ENCODE peak calls at places on chromosomes 16 and 17, in nine cellular contexts. K is AG04450; F is HFF-Myc; W is AG10803; J is GM23248; O is CD8-positive, alpha-beta memory T cell; L is A673; Q is tibial nerve; G is H7. C is an unnamed sample.

GRCh38 chr16:86578499-86579267 is at the start of gene FOXL1:
- DNase-seq in F (no peak), G (peak), W (peak), Q (no peak), O (no peak), J (peak), K (peak), L (no peak), C (no peak)

GRCh38 chr16:46896314-46896968 is 12.3 kb downstream of the GPT2 start:
- DNase-seq in W (no peak), K (no peak), O (no peak), L (no peak), Q (no peak), G (no peak), J (no peak), F (no peak), C (no peak)

GRCh38 chr17:75590314-75590761 is 2.7 kb downstream of the MYO15B start:
- DNase-seq in F (no peak), W (no peak), K (no peak), Q (no peak), L (no peak), O (no peak), J (no peak), G (no peak), C (no peak)

GRCh38 chr16:57623251-57624043 is 5.0 kb upstream of the ADGRG1 start:
- DNase-seq in O (no peak), W (no peak), F (no peak), K (no peak), L (peak), J (peak), G (peak), Q (no peak), C (no peak)

GRCh38 chr16:71673190-71673956 is 47.4 kb downstream of the MARVELD3 start:
- DNase-seq in J (no peak), L (no peak), Q (no peak), O (no peak), G (no peak), K (no peak), F (no peak), W (no peak), C (no peak)

GRCh38 chr17:9409430-9409829 is 166.2 kb downstream of the STX8 start:
- DNase-seq in J (peak), L (peak), O (no peak), W (peak), Q (no peak), F (no peak), G (no peak), K (no peak), C (no peak)

GRCh38 chr16:52562770-52563169 is 15.8 kb upstream of the TOX3 start:
- DNase-seq in G (no peak), O (no peak), K (no peak), Q (no peak), F (no peak), L (no peak), J (no peak), W (no peak), C (no peak)

GRCh38 chr17:72351884-72352346 is 231.1 kb downstream of the SOX9 start:
- DNase-seq in J (no peak), W (no peak), G (peak), O (no peak), F (no peak), L (no peak), Q (no peak), K (no peak), C (no peak)

GRCh38 chr17:7916799-7917198 is 710 bp upstream of the RNF227 start:
- DNase-seq in O (no peak), L (no peak), W (peak), J (peak), F (peak), Q (no peak), K (no peak), G (no peak), C (no peak)

GRCh38 chr17:379531-380200 is 27.1 kb upstream of the RPH3AL start:
- DNase-seq in L (no peak), O (no peak), W (no peak), J (no peak), G (no peak), Q (no peak), F (no peak), K (no peak), C (no peak)

GRCh38 chr17:58965221-58965620 is 141.5 kb downstream of the TRIM37 start:
- DNase-seq in J (no peak), F (no peak), L (no peak), G (no peak), Q (no peak), K (no peak), W (no peak), O (no peak), C (no peak)

GRCh38 chr17:17200831-17201230 is 5.3 kb downstream of the PLD6 start:
- DNase-seq in L (no peak), W (no peak), K (no peak), J (no peak), G (no peak), Q (peak), O (no peak), F (no peak), C (no peak)

GRCh38 chr17:17201907-17202306 is 4.2 kb downstream of the PLD6 start:
- DNase-seq in Q (no peak), J (no peak), L (no peak), W (no peak), G (no peak), O (no peak), F (no peak), K (no peak), C (no peak)

GRCh38 chr17:17203173-17203730 is 2.9 kb downstream of the PLD6 start:
- DNase-seq in F (no peak), L (no peak), O (no peak), W (no peak), Q (no peak), J (no peak), K (no peak), G (no peak), C (no peak)

GRCh38 chr17:17200311-17200710 is 5.8 kb downstream of the PLD6 start:
- DNase-seq in W (no peak), G (no peak), J (no peak), K (no peak), O (no peak), L (no peak), Q (no peak), F (no peak), C (no peak)

DNA sequence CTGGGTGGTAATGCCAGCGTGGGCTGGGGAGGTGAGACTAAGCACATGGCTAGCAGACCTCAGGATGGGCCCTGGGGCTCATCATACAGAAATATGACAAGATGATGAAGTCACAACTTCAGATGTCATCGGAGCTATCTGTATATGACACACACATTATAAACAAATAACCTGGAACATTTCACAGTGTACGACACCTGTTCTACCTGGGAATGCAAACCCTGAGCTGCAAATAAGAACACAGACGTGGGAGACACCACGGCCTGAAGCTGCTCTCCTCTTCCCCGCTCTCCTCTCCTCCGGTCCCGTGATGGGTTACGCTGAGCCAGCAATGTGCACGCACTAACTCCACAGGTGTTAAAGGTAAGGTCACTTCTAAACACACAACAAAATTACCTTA is 4.9 kb downstream of the PLD6 start:
- DNase-seq in L (no peak), F (no peak), G (no peak), Q (no peak), O (no peak), K (no peak), W (no peak), J (no peak), C (no peak)
- H3K4me3 ChIP-seq in L (no peak), F (no peak), G (no peak), Q (no peak), O (no peak), K (no peak), W (no peak), J (no peak), C (no peak)

GRCh38 chr17:60604686-60605334 is 4.8 kb downstream of the PPM1D start:
- DNase-seq in J (peak), F (no peak), G (no peak), K (no peak), L (no peak), Q (no peak), O (no peak), W (peak), C (no peak)

GRCh38 chr17:60600490-60601431 is 768 bp downstream of the PPM1D start:
- DNase-seq in K (peak), F (peak), J (peak), Q (peak), W (peak), L (peak), O (peak), G (peak), C (peak)

GRCh38 chr17:60602385-60602742 is 2.4 kb downstream of the PPM1D start:
- DNase-seq in K (no peak), O (no peak), F (no peak), Q (no peak), J (peak), G (no peak), L (no peak), W (peak), C (no peak)

GRCh38 chr17:60601443-60602384 is 1.7 kb downstream of the PPM1D start:
- DNase-seq in Q (peak), L (peak), W (peak), G (peak), F (peak), O (no peak), J (peak), K (peak), C (peak)

GRCh38 chr17:60602871-60603270 is 2.9 kb downstream of the PPM1D start:
- DNase-seq in G (no peak), F (no peak), K (no peak), J (peak), Q (no peak), O (no peak), W (no peak), L (no peak), C (no peak)
- H3K4me3 ChIP-seq in G (peak), F (peak), K (peak), J (peak), Q (peak), O (no peak), W (peak), L (peak), C (peak)

GRCh38 chr16:3858809-3859208 is 21.7 kb downstream of the CREBBP start:
- DNase-seq in Q (no peak), F (no peak), W (no peak), O (no peak), G (no peak), J (no peak), L (no peak), K (no peak), C (no peak)

GRCh38 chr16:3857189-3858013 is 23.1 kb downstream of the CREBBP start:
- DNase-seq in F (no peak), J (peak), Q (peak), O (no peak), G (no peak), K (no peak), L (peak), W (peak), C (no peak)

GRCh38 chr16:3854740-3855139 is 25.8 kb downstream of the CREBBP start:
- DNase-seq in J (no peak), G (no peak), L (no peak), W (no peak), Q (no peak), K (no peak), O (no peak), F (no peak), C (no peak)

GRCh38 chr16:3856367-3857141 is 24.0 kb downstream of the CREBBP start:
- DNase-seq in Q (no peak), K (no peak), F (no peak), W (no peak), G (peak), J (no peak), O (no peak), L (no peak), C (no peak)

DNA sequence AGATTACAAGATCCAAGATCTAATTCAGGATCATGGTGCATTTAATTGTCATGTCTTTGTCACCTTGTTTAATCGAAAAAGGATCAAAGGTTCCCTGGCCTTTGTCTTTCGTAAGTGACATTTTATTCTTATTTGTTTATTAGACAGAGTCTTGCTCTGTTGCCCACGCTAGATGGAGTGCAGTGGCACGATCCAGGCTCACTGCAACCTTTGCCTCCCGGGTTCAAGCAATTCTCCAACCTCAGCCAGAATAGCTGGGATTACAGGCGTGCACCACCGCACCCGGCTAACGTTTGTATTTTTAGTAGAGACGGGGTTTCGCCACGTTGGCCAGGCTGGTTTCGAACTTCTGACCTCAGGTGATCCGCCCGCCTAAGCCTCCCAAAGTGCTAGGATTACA is 25.4 kb downstream of the CREBBP start:
- DNase-seq in F (no peak), W (no peak), O (no peak), G (no peak), J (no peak), L (no peak), Q (no peak), K (no peak), C (no peak)
- H3K4me3 ChIP-seq in F (no peak), W (no peak), O (no peak), G (no peak), J (no peak), L (no peak), Q (no peak), K (no peak), C (no peak)

GRCh38 chr16:26053889-26054288 is 362.1 kb downstream of the HS3ST4 start:
- DNase-seq in G (no peak), W (no peak), F (no peak), O (no peak), L (no peak), J (no peak), Q (no peak), K (no peak), C (no peak)

GRCh38 chr16:26051078-26051477 is 359.3 kb downstream of the HS3ST4 start:
- DNase-seq in F (no peak), Q (no peak), K (no peak), L (peak), G (peak), O (no peak), W (no peak), J (no peak), C (no peak)

GRCh38 chr16:26050489-26050888 is 358.7 kb downstream of the HS3ST4 start:
- DNase-seq in Q (no peak), J (no peak), G (no peak), F (no peak), O (no peak), L (no peak), W (no peak), K (no peak), C (no peak)
- H3K4me3 ChIP-seq in Q (no peak), J (no peak), G (no peak), F (no peak), O (no peak), L (no peak), W (no peak), K (no peak), C (no peak)

GRCh38 chr16:3152022-3152272 is 17.1 kb downstream of the ZNF213 start:
- DNase-seq in F (no peak), J (no peak), O (no peak), K (no peak), Q (no peak), G (peak), L (peak), W (no peak), C (no peak)
- H3K4me3 ChIP-seq in F (peak), J (peak), O (peak), K (peak), Q (peak), G (peak), L (peak), W (peak), C (peak)

GRCh38 chr17:42579794-42580551 is 2.4 kb upstream of the PSMC3IP start:
- DNase-seq in G (no peak), Q (no peak), L (no peak), J (no peak), O (no peak), F (no peak), W (no peak), K (no peak), C (peak)
- H3K4me3 ChIP-seq in G (no peak), Q (no peak), L (no peak), J (no peak), O (no peak), F (no peak), W (no peak), K (no peak), C (no peak)

GRCh38 chr17:80006339-80006720 is 29.3 kb downstream of the TBC1D16 start:
- DNase-seq in O (no peak), L (no peak), K (no peak), G (peak), F (no peak), Q (no peak), W (no peak), J (no peak), C (no peak)
- H3K4me3 ChIP-seq in O (no peak), L (no peak), K (no peak), G (no peak), F (no peak), Q (no peak), W (no peak), J (no peak), C (no peak)

C was measured in WERI-Rb-1.